ENCODE peak calls at places on chromosomes 2 and 18, in five cellular contexts. U, R, D, Y and M are unnamed samples.

GRCh38 chr2:202038471-202039277 is 5.0 kb downstream of the FZD7 start:
- DNase-seq in Y (no peak), R (no peak), D (peak; percentile 57), U (no peak), M (no peak)

GRCh38 chr2:54572636-54573531 is 116.8 kb downstream of the SPTBN1 start:
- DNase-seq in U (no peak), D (no peak), Y (no peak), R (no peak), M (peak; percentile 63)

GRCh38 chr2:121333231-121333630 is 48.2 kb upstream of the TFCP2L1 start:
- DNase-seq in Y (no peak), U (no peak), R (no peak), D (no peak), M (no peak)

GRCh38 chr2:132876745-132877391 is 206.9 kb upstream of the LYPD1 start:
- DNase-seq in R (no peak), U (no peak), Y (no peak), D (no peak), M (no peak)

GRCh38 chr18:80253236-80253635 is 5.9 kb upstream of the PARD6G start:
- DNase-seq in D (no peak), R (no peak), U (no peak), Y (no peak), M (no peak)

GRCh38 chr2:44616616-44617266 is 255.0 kb downstream of the CAMKMT start:
- DNase-seq in U (no peak), Y (no peak), D (no peak), R (no peak), M (no peak)

GRCh38 chr2:36707050-36707449 is 10.5 kb downstream of the VIT start:
- DNase-seq in Y (peak; percentile 57), R (no peak), U (no peak), D (peak; percentile 40), M (peak; percentile 44)

GRCh38 chr2:216327447-216327846 is 44.8 kb downstream of the MARCHF4 start:
- DNase-seq in D (no peak), R (no peak), Y (no peak), U (no peak), M (no peak)

GRCh38 chr2:39121523-39122063 is 742 bp upstream of the SOS1 start:
- DNase-seq in Y (no peak), U (no peak), R (no peak), D (no peak), M (no peak)

GRCh38 chr2:17748745-17749144 is 4.9 kb downstream of the SMC6 start:
- DNase-seq in R (no peak), D (no peak), Y (no peak), U (no peak), M (no peak)

GRCh38 chr2:100422320-100422719 is 4.9 kb upstream of the CHST10 start:
- DNase-seq in U (no peak), Y (no peak), R (peak; percentile 48), D (no peak), M (no peak)

GRCh38 chr2:119958642-119959268 is 54.1 kb upstream of the EPB41L5 start:
- DNase-seq in Y (no peak), D (no peak), R (no peak), U (no peak), M (peak; percentile 70)

GRCh38 chr2:223328578-223328977 is 273.6 kb downstream of the SCG2 start:
- DNase-seq in Y (no peak), R (no peak), D (no peak), U (no peak), M (peak; percentile 7)

GRCh38 chr2:216404010-216404618 is 8.2 kb upstream of the SMARCAL1 start:
- DNase-seq in U (no peak), R (peak; percentile 54), Y (peak; percentile 41), D (peak; percentile 33), M (no peak)

GRCh38 chr2:67313536-67313935 is 83.6 kb upstream of the ETAA1 start:
- DNase-seq in Y (no peak), U (no peak), D (no peak), R (no peak), M (no peak)

GRCh38 chr2:67322361-67323001 is 74.7 kb upstream of the ETAA1 start:
- DNase-seq in U (peak; percentile 57), D (peak; percentile 33), R (peak; percentile 76), Y (peak; percentile 34), M (peak; percentile 52)

GRCh38 chr2:67318014-67318413 is 79.1 kb upstream of the ETAA1 start:
- DNase-seq in Y (no peak), U (no peak), D (no peak), R (no peak), M (no peak)

GRCh38 chr2:67323209-67323991 is 73.7 kb upstream of the ETAA1 start:
- DNase-seq in R (no peak), Y (no peak), U (no peak), D (no peak), M (no peak)

DNA sequence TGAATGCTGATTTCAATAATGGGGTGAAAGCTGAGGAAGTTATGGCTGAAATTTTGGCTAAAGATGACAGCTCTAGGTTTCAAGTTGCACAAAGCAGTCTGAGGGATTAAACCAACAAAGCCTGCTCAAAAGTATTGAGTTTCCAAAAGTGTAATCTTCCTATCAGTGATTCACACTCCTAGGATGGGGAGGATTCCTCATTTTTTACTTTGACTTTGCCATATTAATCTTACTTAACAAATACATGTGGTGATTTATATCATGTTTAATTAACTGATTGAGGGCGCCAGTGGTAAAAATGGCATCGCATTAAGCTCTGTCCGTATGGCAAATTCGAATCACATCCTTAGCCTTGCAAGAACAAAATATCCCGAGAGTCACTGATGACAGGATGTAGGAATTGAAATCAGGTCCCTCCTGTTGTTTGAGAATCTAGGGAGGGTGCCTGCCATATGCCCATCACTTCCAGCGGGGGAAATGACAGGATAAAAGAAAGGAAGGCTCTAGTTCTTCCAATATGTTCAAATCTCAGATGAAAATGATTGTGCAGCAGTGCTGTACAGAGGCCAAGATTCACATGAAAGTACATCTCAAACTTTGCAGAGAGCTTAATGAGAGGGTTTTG is 78.1 kb upstream of the ETAA1 start:
- DNase-seq in Y (no peak), D (no peak), U (no peak), R (peak; percentile 61), M (no peak)
- H3K27ac ChIP-seq in Y (no peak overlapping the region), D (no peak overlapping the region), U (no peak overlapping the region), R (no peak overlapping the region), M (no peak overlapping the region)

DNA sequence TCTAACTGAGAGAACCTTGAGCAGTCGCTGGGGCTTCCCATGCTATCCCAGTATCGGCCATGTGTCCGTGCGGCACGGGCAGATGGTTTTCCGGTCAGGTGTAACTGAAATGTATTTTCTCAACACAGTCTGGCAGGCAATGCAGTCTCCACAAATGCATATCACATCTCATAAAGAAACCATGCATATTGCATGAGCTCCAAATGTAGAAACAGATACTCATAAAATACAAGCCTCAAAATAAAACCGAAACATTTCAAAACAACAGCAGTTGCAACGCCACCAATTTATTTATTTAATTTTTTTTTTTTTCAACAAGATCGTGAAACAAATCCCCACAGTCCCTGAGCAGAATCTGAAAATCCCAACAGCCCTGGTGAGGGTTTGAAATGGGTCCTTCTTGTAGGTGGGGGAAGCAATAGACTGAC is 299.4 kb downstream of the LPIN1 start:
- DNase-seq in R (no peak), D (no peak), U (no peak), Y (no peak), M (no peak)
- H3K4me1 ChIP-seq in R (no peaks in the 10 kb centered on the region), D (peaks cover 25% of the 10 kb centered on the region), U (no peaks in the 10 kb centered on the region), Y (peaks cover 8% of the 10 kb centered on the region), M (no peaks in the 10 kb centered on the region)

GRCh38 chr2:160453111-160453820 is 40.3 kb downstream of the RBMS1 start:
- DNase-seq in R (no peak), U (no peak), Y (no peak), D (no peak), M (no peak)

GRCh38 chr2:160457588-160457987 is 36.0 kb downstream of the RBMS1 start:
- DNase-seq in R (no peak), U (no peak), Y (no peak), D (no peak), M (no peak)

GRCh38 chr2:160450486-160450885 is 43.1 kb downstream of the RBMS1 start:
- DNase-seq in U (no peak), Y (no peak), D (no peak), R (peak; percentile 17), M (no peak)

GRCh38 chr2:160458718-160459453 is 34.7 kb downstream of the RBMS1 start:
- DNase-seq in Y (no peak), D (no peak), U (no peak), R (no peak), M (no peak)

GRCh38 chr2:160454070-160454797 is 39.4 kb downstream of the RBMS1 start:
- DNase-seq in R (no peak), U (no peak), Y (no peak), D (no peak), M (no peak)
- H3K27ac ChIP-seq in R (no peak overlapping the region), U (peak overlapping the region; percentile 46), Y (no peak overlapping the region), D (no peak overlapping the region), M (no peak overlapping the region)

GRCh38 chr2:241638940-241639339 is 1.4 kb downstream of the ATG4B start:
- DNase-seq in U (no peak), D (no peak), R (no peak), Y (no peak), M (no peak)

GRCh38 chr2:241637233-241638062 is at the start of gene ATG4B:
- DNase-seq in Y (peak; percentile 78), R (peak; percentile 89), D (peak; percentile 91), U (peak; percentile 94), M (peak; percentile 83)

GRCh38 chr2:241639385-241639784 is 1.9 kb downstream of the ATG4B start:
- DNase-seq in U (no peak), Y (no peak), D (no peak), R (no peak), M (no peak)

GRCh38 chr2:241636983-241637232 is at the start of gene THAP4:
- DNase-seq in D (no peak), R (no peak), Y (peak; percentile 31), U (peak; percentile 86), M (no peak)

DNA sequence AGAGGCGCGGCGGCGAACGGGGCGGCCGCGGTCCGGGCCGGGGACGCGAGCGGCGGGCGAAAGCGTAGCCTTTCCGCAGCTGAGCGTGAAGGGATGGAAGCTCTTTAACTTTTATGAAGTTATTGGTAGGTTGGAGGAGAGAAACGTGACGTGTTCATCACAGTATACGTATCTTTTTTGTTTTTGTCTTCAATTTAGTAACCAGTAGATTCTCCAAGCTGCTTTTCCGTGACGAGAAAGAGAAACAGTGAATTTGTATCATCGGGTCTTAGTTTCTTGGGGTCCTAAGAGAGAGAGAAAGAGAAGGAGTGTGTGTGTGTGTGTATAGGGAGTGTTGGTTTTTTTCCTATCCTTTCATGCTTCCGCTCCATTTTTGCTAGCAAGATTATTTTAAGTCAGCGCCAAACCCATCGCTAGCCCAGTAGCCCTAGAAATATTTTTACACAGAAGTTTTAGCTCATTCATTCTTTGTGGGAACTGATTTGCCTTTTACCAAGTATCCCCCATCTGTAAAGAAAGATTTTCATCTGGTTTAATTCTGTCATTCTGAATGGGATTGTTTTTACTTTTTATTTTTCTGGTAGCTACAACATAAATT is 669 bp downstream of the ATG4B start:
- DNase-seq in Y (no peak), D (no peak), U (no peak), R (peak; percentile 20), M (no peak)
- H3K4me1 ChIP-seq in Y (peaks cover 50% of the 10 kb centered on the region), D (peaks cover 25% of the 10 kb centered on the region), U (peaks cover 59% of the 10 kb centered on the region), R (peaks cover 5% of the 10 kb centered on the region), M (no peaks in the 10 kb centered on the region)

GRCh38 chr2:173593109-173593508 is 238.4 kb downstream of the CDCA7 start:
- DNase-seq in U (no peak), D (no peak), R (no peak), Y (no peak), M (no peak)
- H3K27ac ChIP-seq in U (no peak overlapping the region), D (no peak overlapping the region), R (no peak overlapping the region), Y (no peak overlapping the region), M (no peak overlapping the region)

DNA sequence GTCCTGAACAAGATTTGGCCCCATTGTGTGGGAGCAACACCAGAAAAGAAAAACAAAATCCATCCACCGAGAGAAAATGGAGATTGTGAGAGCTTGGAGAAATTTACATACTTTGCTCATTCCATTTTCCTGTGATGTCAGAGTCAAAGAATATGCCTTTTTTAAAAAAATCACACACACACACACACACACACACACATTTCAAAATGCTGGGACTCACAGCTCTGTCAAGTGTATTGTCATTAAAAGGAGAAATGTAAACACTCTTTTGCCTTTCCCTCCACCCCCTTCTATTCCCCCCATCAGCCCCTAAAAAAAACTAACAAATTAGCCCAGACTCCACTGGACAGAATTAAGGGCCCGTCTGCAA is 52.4 kb upstream of the CTAGE1 start:
- DNase-seq in U (no peak), R (no peak), D (no peak), Y (no peak), M (no peak)
- H3K4me1 ChIP-seq in U (peaks cover 56% of the 10 kb centered on the region), R (no peaks in the 10 kb centered on the region), D (peaks cover 34% of the 10 kb centered on the region), Y (peaks cover 61% of the 10 kb centered on the region), M (peaks cover 36% of the 10 kb centered on the region)